ENCODE peak calls at places on chromosomes 16 and 17, in six cellular contexts. One of them, this sample, is unnamed.

GRCh38 chr17:27320222-27320560 is 26.3 kb downstream of the WSB1 start:
- DNase-seq in activated T-cell treated with anti-CD3 and anti-CD28 coated beads for 48 hours: no peak
- DNase-seq in NCI-H748 treated with DMSO at 0.1 percent for 48 hours: no peak
- DNase-seq in skeletal muscle cell: no peak
- DNase-seq in NCI-H1092 treated with DMSO at 0.1 percent for 48 hours: no peak
- DNase-seq in stimulated activated CD8-positive, alpha-beta memory T cell treated with anti-CD3 and anti-CD28 coated beads, Interleukin-2, amount 100 ng/mL, for 48 hours: no peak
- DNase-seq in this sample: no peak

GRCh38 chr17:3695723-3696411 is at the start of gene P2RX5:
- DNase-seq in activated T-cell treated with anti-CD3 and anti-CD28 coated beads for 48 hours: peak; percentile 36
- DNase-seq in NCI-H748 treated with DMSO at 0.1 percent for 48 hours: no peak
- DNase-seq in skeletal muscle cell: no peak
- DNase-seq in NCI-H1092 treated with DMSO at 0.1 percent for 48 hours: no peak
- DNase-seq in stimulated activated CD8-positive, alpha-beta memory T cell treated with anti-CD3 and anti-CD28 coated beads, Interleukin-2, amount 100 ng/mL, for 48 hours: peak; percentile 34
- DNase-seq in this sample: no peak

GRCh38 chr17:77887464-77888241 is 70.8 kb upstream of the TNRC6C start:
- DNase-seq in activated T-cell treated with anti-CD3 and anti-CD28 coated beads for 48 hours: peak; percentile 39
- DNase-seq in NCI-H748 treated with DMSO at 0.1 percent for 48 hours: peak; percentile 48
- DNase-seq in skeletal muscle cell: peak; percentile 43
- DNase-seq in NCI-H1092 treated with DMSO at 0.1 percent for 48 hours: peak; percentile 44
- DNase-seq in stimulated activated CD8-positive, alpha-beta memory T cell treated with anti-CD3 and anti-CD28 coated beads, Interleukin-2, amount 100 ng/mL, for 48 hours: no peak
- DNase-seq in this sample: peak; percentile 72

GRCh38 chr17:39782481-39782880 is 44.7 kb downstream of the GRB7 start:
- DNase-seq in activated T-cell treated with anti-CD3 and anti-CD28 coated beads for 48 hours: no peak
- DNase-seq in NCI-H748 treated with DMSO at 0.1 percent for 48 hours: no peak
- DNase-seq in skeletal muscle cell: no peak
- DNase-seq in NCI-H1092 treated with DMSO at 0.1 percent for 48 hours: no peak
- DNase-seq in stimulated activated CD8-positive, alpha-beta memory T cell treated with anti-CD3 and anti-CD28 coated beads, Interleukin-2, amount 100 ng/mL, for 48 hours: no peak
- DNase-seq in this sample: no peak

GRCh38 chr17:82103588-82104451 is 5.8 kb upstream of the FASN start:
- DNase-seq in activated T-cell treated with anti-CD3 and anti-CD28 coated beads for 48 hours: no peak
- DNase-seq in NCI-H748 treated with DMSO at 0.1 percent for 48 hours: no peak
- DNase-seq in skeletal muscle cell: no peak
- DNase-seq in NCI-H1092 treated with DMSO at 0.1 percent for 48 hours: no peak
- DNase-seq in stimulated activated CD8-positive, alpha-beta memory T cell treated with anti-CD3 and anti-CD28 coated beads, Interleukin-2, amount 100 ng/mL, for 48 hours: no peak
- DNase-seq in this sample: no peak

GRCh38 chr16:14249291-14250032 is 178.3 kb downstream of the MRTFB start:
- DNase-seq in activated T-cell treated with anti-CD3 and anti-CD28 coated beads for 48 hours: peak; percentile 12
- DNase-seq in NCI-H748 treated with DMSO at 0.1 percent for 48 hours: peak; percentile 1
- DNase-seq in skeletal muscle cell: no peak
- DNase-seq in NCI-H1092 treated with DMSO at 0.1 percent for 48 hours: peak; percentile 13
- DNase-seq in stimulated activated CD8-positive, alpha-beta memory T cell treated with anti-CD3 and anti-CD28 coated beads, Interleukin-2, amount 100 ng/mL, for 48 hours: no peak
- DNase-seq in this sample: peak; percentile 10

GRCh38 chr17:77318491-77319210 is 177.9 kb downstream of the SEC14L1 start:
- DNase-seq in activated T-cell treated with anti-CD3 and anti-CD28 coated beads for 48 hours: no peak
- DNase-seq in NCI-H748 treated with DMSO at 0.1 percent for 48 hours: no peak
- DNase-seq in skeletal muscle cell: no peak
- DNase-seq in NCI-H1092 treated with DMSO at 0.1 percent for 48 hours: no peak
- DNase-seq in stimulated activated CD8-positive, alpha-beta memory T cell treated with anti-CD3 and anti-CD28 coated beads, Interleukin-2, amount 100 ng/mL, for 48 hours: no peak
- DNase-seq in this sample: no peak

GRCh38 chr17:16917995-16918394 is 53.9 kb downstream of the TNFRSF13B start:
- DNase-seq in activated T-cell treated with anti-CD3 and anti-CD28 coated beads for 48 hours: no peak
- DNase-seq in NCI-H748 treated with DMSO at 0.1 percent for 48 hours: no peak
- DNase-seq in skeletal muscle cell: no peak
- DNase-seq in NCI-H1092 treated with DMSO at 0.1 percent for 48 hours: no peak
- DNase-seq in stimulated activated CD8-positive, alpha-beta memory T cell treated with anti-CD3 and anti-CD28 coated beads, Interleukin-2, amount 100 ng/mL, for 48 hours: no peak
- DNase-seq in this sample: no peak

GRCh38 chr16:1413684-1414531 is 596 bp downstream of the UNKL start:
- DNase-seq in activated T-cell treated with anti-CD3 and anti-CD28 coated beads for 48 hours: peak; percentile 73
- DNase-seq in NCI-H748 treated with DMSO at 0.1 percent for 48 hours: peak; percentile 37
- DNase-seq in skeletal muscle cell: no peak
- DNase-seq in NCI-H1092 treated with DMSO at 0.1 percent for 48 hours: peak; percentile 35
- DNase-seq in stimulated activated CD8-positive, alpha-beta memory T cell treated with anti-CD3 and anti-CD28 coated beads, Interleukin-2, amount 100 ng/mL, for 48 hours: peak; percentile 54
- DNase-seq in this sample: peak; percentile 74

GRCh38 chr16:73713817-73714495 is 582.7 kb upstream of the PSMD7 start:
- DNase-seq in activated T-cell treated with anti-CD3 and anti-CD28 coated beads for 48 hours: no peak
- DNase-seq in NCI-H748 treated with DMSO at 0.1 percent for 48 hours: no peak
- DNase-seq in skeletal muscle cell: no peak
- DNase-seq in NCI-H1092 treated with DMSO at 0.1 percent for 48 hours: no peak
- DNase-seq in stimulated activated CD8-positive, alpha-beta memory T cell treated with anti-CD3 and anti-CD28 coated beads, Interleukin-2, amount 100 ng/mL, for 48 hours: no peak
- DNase-seq in this sample: no peak

GRCh38 chr17:70006159-70006558 is 68.9 kb upstream of the KCNJ16 start:
- DNase-seq in activated T-cell treated with anti-CD3 and anti-CD28 coated beads for 48 hours: no peak
- DNase-seq in NCI-H748 treated with DMSO at 0.1 percent for 48 hours: no peak
- DNase-seq in skeletal muscle cell: peak; percentile 51
- DNase-seq in NCI-H1092 treated with DMSO at 0.1 percent for 48 hours: no peak
- DNase-seq in stimulated activated CD8-positive, alpha-beta memory T cell treated with anti-CD3 and anti-CD28 coated beads, Interleukin-2, amount 100 ng/mL, for 48 hours: no peak
- DNase-seq in this sample: no peak

GRCh38 chr16:381788-382717 is at the start of gene PGAP6:
- DNase-seq in activated T-cell treated with anti-CD3 and anti-CD28 coated beads for 48 hours: peak; percentile 73
- DNase-seq in NCI-H748 treated with DMSO at 0.1 percent for 48 hours: peak; percentile 2
- DNase-seq in skeletal muscle cell: no peak
- DNase-seq in NCI-H1092 treated with DMSO at 0.1 percent for 48 hours: peak; percentile 39
- DNase-seq in stimulated activated CD8-positive, alpha-beta memory T cell treated with anti-CD3 and anti-CD28 coated beads, Interleukin-2, amount 100 ng/mL, for 48 hours: peak; percentile 61
- DNase-seq in this sample: peak; percentile 79

GRCh38 chr16:4477966-4478365 is 1.8 kb downstream of the HMOX2 start:
- DNase-seq in activated T-cell treated with anti-CD3 and anti-CD28 coated beads for 48 hours: no peak
- DNase-seq in NCI-H748 treated with DMSO at 0.1 percent for 48 hours: no peak
- DNase-seq in skeletal muscle cell: no peak
- DNase-seq in NCI-H1092 treated with DMSO at 0.1 percent for 48 hours: no peak
- DNase-seq in stimulated activated CD8-positive, alpha-beta memory T cell treated with anti-CD3 and anti-CD28 coated beads, Interleukin-2, amount 100 ng/mL, for 48 hours: no peak
- DNase-seq in this sample: no peak

GRCh38 chr17:80959330-80960036 is 32.2 kb upstream of the CHMP6 start:
- DNase-seq in activated T-cell treated with anti-CD3 and anti-CD28 coated beads for 48 hours: no peak
- DNase-seq in NCI-H748 treated with DMSO at 0.1 percent for 48 hours: no peak
- DNase-seq in skeletal muscle cell: no peak
- DNase-seq in NCI-H1092 treated with DMSO at 0.1 percent for 48 hours: peak; percentile 80
- DNase-seq in stimulated activated CD8-positive, alpha-beta memory T cell treated with anti-CD3 and anti-CD28 coated beads, Interleukin-2, amount 100 ng/mL, for 48 hours: no peak
- DNase-seq in this sample: no peak

GRCh38 chr16:77171750-77172635 is 19.0 kb upstream of the MON1B start:
- DNase-seq in activated T-cell treated with anti-CD3 and anti-CD28 coated beads for 48 hours: no peak
- DNase-seq in NCI-H748 treated with DMSO at 0.1 percent for 48 hours: peak; percentile 59
- DNase-seq in skeletal muscle cell: peak; percentile 15
- DNase-seq in NCI-H1092 treated with DMSO at 0.1 percent for 48 hours: peak; percentile 59
- DNase-seq in stimulated activated CD8-positive, alpha-beta memory T cell treated with anti-CD3 and anti-CD28 coated beads, Interleukin-2, amount 100 ng/mL, for 48 hours: no peak
- DNase-seq in this sample: peak; percentile 7

GRCh38 chr17:31131299-31131698 is 36.5 kb downstream of the NF1 start:
- DNase-seq in activated T-cell treated with anti-CD3 and anti-CD28 coated beads for 48 hours: no peak
- DNase-seq in NCI-H748 treated with DMSO at 0.1 percent for 48 hours: no peak
- DNase-seq in skeletal muscle cell: no peak
- DNase-seq in NCI-H1092 treated with DMSO at 0.1 percent for 48 hours: no peak
- DNase-seq in stimulated activated CD8-positive, alpha-beta memory T cell treated with anti-CD3 and anti-CD28 coated beads, Interleukin-2, amount 100 ng/mL, for 48 hours: no peak
- DNase-seq in this sample: no peak

GRCh38 chr16:13962232-13962631 is 42.3 kb downstream of the ERCC4 start:
- DNase-seq in activated T-cell treated with anti-CD3 and anti-CD28 coated beads for 48 hours: no peak
- DNase-seq in NCI-H748 treated with DMSO at 0.1 percent for 48 hours: no peak
- DNase-seq in skeletal muscle cell: no peak
- DNase-seq in NCI-H1092 treated with DMSO at 0.1 percent for 48 hours: no peak
- DNase-seq in stimulated activated CD8-positive, alpha-beta memory T cell treated with anti-CD3 and anti-CD28 coated beads, Interleukin-2, amount 100 ng/mL, for 48 hours: no peak
- DNase-seq in this sample: no peak

GRCh38 chr16:79505344-79505743 is 95.2 kb downstream of the MAF start:
- DNase-seq in activated T-cell treated with anti-CD3 and anti-CD28 coated beads for 48 hours: no peak
- DNase-seq in NCI-H748 treated with DMSO at 0.1 percent for 48 hours: no peak
- DNase-seq in skeletal muscle cell: no peak
- DNase-seq in NCI-H1092 treated with DMSO at 0.1 percent for 48 hours: no peak
- DNase-seq in stimulated activated CD8-positive, alpha-beta memory T cell treated with anti-CD3 and anti-CD28 coated beads, Interleukin-2, amount 100 ng/mL, for 48 hours: no peak
- DNase-seq in this sample: no peak

GRCh38 chr17:17109896-17110295 is 67.6 kb downstream of the MPRIP start:
- DNase-seq in activated T-cell treated with anti-CD3 and anti-CD28 coated beads for 48 hours: no peak
- DNase-seq in NCI-H748 treated with DMSO at 0.1 percent for 48 hours: no peak
- DNase-seq in skeletal muscle cell: no peak
- DNase-seq in NCI-H1092 treated with DMSO at 0.1 percent for 48 hours: no peak
- DNase-seq in stimulated activated CD8-positive, alpha-beta memory T cell treated with anti-CD3 and anti-CD28 coated beads, Interleukin-2, amount 100 ng/mL, for 48 hours: no peak
- DNase-seq in this sample: no peak

GRCh38 chr16:11329080-11329491 is 16.2 kb upstream of the RMI2 start:
- DNase-seq in activated T-cell treated with anti-CD3 and anti-CD28 coated beads for 48 hours: no peak
- DNase-seq in NCI-H748 treated with DMSO at 0.1 percent for 48 hours: no peak
- DNase-seq in skeletal muscle cell: no peak
- DNase-seq in NCI-H1092 treated with DMSO at 0.1 percent for 48 hours: no peak
- DNase-seq in stimulated activated CD8-positive, alpha-beta memory T cell treated with anti-CD3 and anti-CD28 coated beads, Interleukin-2, amount 100 ng/mL, for 48 hours: no peak
- DNase-seq in this sample: no peak

GRCh38 chr16:19241512-19241911 is 44.0 kb upstream of the CLEC19A start:
- DNase-seq in activated T-cell treated with anti-CD3 and anti-CD28 coated beads for 48 hours: no peak
- DNase-seq in NCI-H748 treated with DMSO at 0.1 percent for 48 hours: no peak
- DNase-seq in skeletal muscle cell: no peak
- DNase-seq in NCI-H1092 treated with DMSO at 0.1 percent for 48 hours: no peak
- DNase-seq in stimulated activated CD8-positive, alpha-beta memory T cell treated with anti-CD3 and anti-CD28 coated beads, Interleukin-2, amount 100 ng/mL, for 48 hours: no peak
- DNase-seq in this sample: no peak

GRCh38 chr17:21016826-21017225 is 26.0 kb downstream of the USP22 start:
- DNase-seq in activated T-cell treated with anti-CD3 and anti-CD28 coated beads for 48 hours: no peak
- DNase-seq in NCI-H748 treated with DMSO at 0.1 percent for 48 hours: no peak
- DNase-seq in skeletal muscle cell: no peak
- DNase-seq in NCI-H1092 treated with DMSO at 0.1 percent for 48 hours: no peak
- DNase-seq in stimulated activated CD8-positive, alpha-beta memory T cell treated with anti-CD3 and anti-CD28 coated beads, Interleukin-2, amount 100 ng/mL, for 48 hours: no peak
- DNase-seq in this sample: no peak

This sample was measured in stimulated activated effector memory CD8-positive, alpha-beta T cell treated with anti-CD3 and anti-CD28 coated beads, Interleukin-12 subunit alpha, Interleukin-12 subunit beta, amount 100 ng/mL, for 72 hours.